ENCODE peak calls at places on chromosomes 4 and X, in six cellular contexts. L is OCI-LY7, P is GM23338, K is SK-N-SH, T is HCT116, B is PC-3. S is an unnamed sample. For H3K9me2, the result is how much of the 10 kb centered on the place peaks cover.

GRCh38 chr4:94140998-94141397 is 66.7 kb upstream of the SMARCAD1 start:
- DNase-seq in L (no peak), P (no peak), K (no peak), T (no peak), B (no peak), S (no peak)

GRCh38 chrX:152941328-152942111 is 43.7 kb downstream of the ZNF185 start:
- DNase-seq in L (peak), P (peak), K (peak), T (peak), B (peak), S (peak)

GRCh38 chr4:12016729-12017128 is 588.0 kb upstream of the HS3ST1 start:
- DNase-seq in L (no peak), P (no peak), K (no peak), T (no peak), B (no peak), S (no peak)

GRCh38 chr4:176778063-176778462 is 14.7 kb downstream of the VEGFC start:
- DNase-seq in L (no peak), P (no peak), K (no peak), T (no peak), B (peak), S (no peak)

GRCh38 chrX:151359931-151360871 is 36.8 kb upstream of the VMA21 start:
- DNase-seq in L (peak), P (peak), K (peak), T (no peak), B (peak), S (peak)

GRCh38 chr4:109801099-109801789 is 555 bp downstream of the CFI start:
- DNase-seq in L (no peak), P (no peak), K (no peak), T (no peak), B (no peak), S (no peak)

GRCh38 chr4:53510316-53510715 is 81.0 kb downstream of the LNX1 start:
- DNase-seq in L (no peak), P (no peak), K (no peak), T (no peak), B (no peak), S (no peak)

GRCh38 chrX:101462892-101463291 is 22.4 kb upstream of the ARMCX4 start:
- DNase-seq in L (peak), P (peak), K (peak), T (peak), B (peak), S (no peak)

GRCh38 chr4:129342820-129343219 is 246.9 kb downstream of the C4orf33 start:
- DNase-seq in L (no peak), P (no peak), K (no peak), T (no peak), B (peak), S (peak)

GRCh38 chr4:184169225-184169867 is 48.3 kb downstream of the ENPP6 start:
- DNase-seq in L (no peak), P (peak), K (no peak), T (no peak), B (no peak), S (no peak)

GRCh38 chr4:184807261-184807660 is 18.5 kb downstream of the ACSL1 start:
- DNase-seq in L (no peak), P (no peak), K (no peak), T (no peak), B (peak), S (no peak)

GRCh38 chr4:2591189-2591588 is 54.7 kb downstream of the FAM193A start:
- DNase-seq in L (no peak), P (peak), K (peak), T (no peak), B (no peak), S (no peak)

GRCh38 chr4:154511990-154512389 is 20.4 kb upstream of the DCHS2 start:
- DNase-seq in L (no peak), P (no peak), K (no peak), T (no peak), B (no peak), S (no peak)

GRCh38 chr4:84697159-84697558 is 114.2 kb downstream of the CDS1 start:
- DNase-seq in L (no peak), P (no peak), K (no peak), T (no peak), B (no peak), S (no peak)

GRCh38 chr4:19381068-19381467 is 870.6 kb upstream of the SLIT2 start:
- DNase-seq in L (no peak), P (no peak), K (no peak), T (no peak), B (peak), S (no peak)

DNA sequence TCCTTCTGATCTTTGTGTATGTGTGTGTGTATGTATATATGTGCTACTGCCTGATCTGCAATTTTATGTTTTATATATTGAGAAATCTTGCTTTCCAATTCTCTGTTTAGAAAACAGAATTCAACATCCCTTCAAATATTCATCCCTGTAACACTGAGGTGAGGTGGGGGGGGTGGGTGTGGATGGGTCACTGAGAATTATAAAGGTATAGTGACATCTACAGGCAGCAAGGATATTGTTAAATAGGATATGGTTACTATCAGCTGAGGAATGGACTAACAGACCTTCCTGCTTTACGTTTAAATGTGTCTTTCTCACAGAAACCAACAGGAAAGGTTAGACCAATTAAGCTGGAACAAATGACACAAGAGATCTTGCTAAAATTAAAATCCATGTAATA is 19.0 kb upstream of the MAGEB2 start:
- DNase-seq in L (peak), P (peak), K (peak), T (peak), B (peak), S (peak)
- TF ChIP-seq CTCF in L (peak), P (peak), K (peak), T (peak), B (peak), S (peak)

GRCh38 chr4:61376301-61376700 is 176.2 kb downstream of the ADGRL3 start:
- DNase-seq in L (no peak), P (no peak), K (no peak), T (no peak), B (no peak), S (no peak)

GRCh38 chr4:61375316-61375715 is 175.2 kb downstream of the ADGRL3 start:
- DNase-seq in L (no peak), P (no peak), K (no peak), T (no peak), B (peak), S (no peak)

GRCh38 chr4:61379406-61379805 is 179.3 kb downstream of the ADGRL3 start:
- DNase-seq in L (no peak), P (no peak), K (no peak), T (no peak), B (no peak), S (no peak)

GRCh38 chr4:61385302-61385701 is 185.2 kb downstream of the ADGRL3 start:
- DNase-seq in L (no peak), P (no peak), K (no peak), T (no peak), B (no peak), S (no peak)

DNA sequence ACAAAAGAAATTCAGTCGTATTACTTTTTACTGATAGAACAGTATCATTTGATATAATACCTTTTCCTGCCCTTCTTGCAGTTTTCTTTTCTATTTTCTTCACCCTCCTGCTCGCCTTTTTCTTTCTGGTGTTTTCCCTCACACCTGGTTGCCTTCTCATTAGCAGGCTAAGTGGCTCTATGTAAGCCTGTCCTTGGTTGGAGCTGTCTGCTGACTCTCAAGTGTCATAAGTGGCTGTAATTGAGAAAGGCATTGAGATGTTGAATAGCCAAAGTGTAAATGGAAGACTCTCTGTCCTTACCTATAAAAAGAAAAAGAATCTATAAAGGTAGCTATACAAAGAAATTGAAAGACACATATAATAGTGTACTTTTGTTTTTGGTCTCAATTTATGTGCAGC is 180.7 kb downstream of the ADGRL3 start:
- DNase-seq in L (no peak), P (peak), K (no peak), T (no peak), B (no peak), S (no peak)
- TF ChIP-seq EZH2phosphoT487 in L (no peak), P (no peak), K (no peak), T (no peak), B (no peak), S (no peak)

DNA sequence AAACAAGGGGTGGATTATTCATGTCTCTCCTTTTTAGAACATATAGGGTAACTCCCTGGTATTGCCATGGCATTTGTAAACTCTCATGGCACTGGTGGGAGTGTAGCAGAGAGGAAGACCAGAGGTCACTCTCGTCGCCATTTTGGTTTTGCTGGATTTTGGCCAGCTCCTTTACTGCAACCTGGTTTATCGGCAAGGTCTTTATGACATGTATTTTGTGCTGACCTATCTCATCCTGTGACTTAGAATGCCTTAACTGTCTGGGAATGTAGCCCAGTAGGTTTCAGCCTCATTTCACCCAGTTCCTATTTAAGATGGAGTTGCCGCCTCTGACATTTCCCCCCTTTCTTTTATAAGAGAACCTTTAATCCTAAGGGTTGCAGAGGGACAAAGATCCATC is 45.8 kb downstream of the MGST2 start:
- DNase-seq in L (no peak), P (no peak), K (no peak), T (no peak), B (no peak), S (no peak)
- H3K9me2 ChIP-seq in L (under half), P (under half), K (under half), T (under half), B (under half), S (under half)

GRCh38 chr4:108166441-108167315 is 2.1 kb downstream of the LEF1 start:
- DNase-seq in L (peak), P (peak), K (peak), T (no peak), B (peak), S (peak)
- TF ChIP-seq CTCF in L (peak), P (no peak), K (no peak), T (no peak), B (no peak), S (no peak)

GRCh38 chr4:8185930-8186329 is 13.2 kb upstream of the SH3TC1 start:
- DNase-seq in L (no peak), P (no peak), K (peak), T (no peak), B (no peak), S (no peak)

GRCh38 chr4:8189551-8190466 is 9.3 kb upstream of the SH3TC1 start:
- DNase-seq in L (no peak), P (no peak), K (peak), T (no peak), B (no peak), S (no peak)

GRCh38 chr4:8186883-8187282 is 12.2 kb upstream of the SH3TC1 start:
- DNase-seq in L (no peak), P (no peak), K (no peak), T (no peak), B (no peak), S (no peak)

GRCh38 chr4:8188743-8189550 is 10.1 kb upstream of the SH3TC1 start:
- DNase-seq in L (no peak), P (no peak), K (no peak), T (no peak), B (peak), S (no peak)

GRCh38 chr4:8188085-8188484 is 11.0 kb upstream of the SH3TC1 start:
- DNase-seq in L (no peak), P (no peak), K (peak), T (no peak), B (peak), S (no peak)
- TF ChIP-seq EZH2phosphoT487 in L (no peak), P (no peak), K (no peak), T (no peak), B (no peak), S (no peak)

GRCh38 chr4:99330648-99331047 is 9.4 kb upstream of the ADH1B start:
- DNase-seq in L (no peak), P (no peak), K (no peak), T (no peak), B (no peak), S (no peak)
- H3K9me2 ChIP-seq in L (under half), P (under half), K (under half), T (under half), B (under half), S (under half)

S was measured in hepatocyte.